ENCODE peak calls at places on chromosomes 4 and X, in eight cellular contexts. E, N, D, L, J, G, U and W are unnamed samples.

GRCh38 chr4:14345356-14345775 is 656.9 kb upstream of the CPEB2 start:
- DNase-seq in E (no peak), N (peak; percentile 59), D (no peak), L (no peak), J (no peak), G (no peak), U (no peak), W (no peak)

GRCh38 chrX:51144828-51145442 is 187.7 kb upstream of the NUDT10 start:
- DNase-seq in E (no peak), N (peak; percentile 14), D (peak; percentile 57), L (no peak), J (peak; percentile 86), G (peak; percentile 1), U (no peak), W (no peak)

GRCh38 chr4:167775374-167775773 is 317.0 kb upstream of the ANXA10 start:
- DNase-seq in E (no peak), N (peak; percentile 32), D (no peak), L (no peak), J (no peak), G (no peak), U (no peak), W (no peak)

GRCh38 chr4:123856689-123857545 is 460.3 kb downstream of the SPRY1 start:
- DNase-seq in E (peak; percentile 39), N (peak; percentile 54), D (no peak), L (peak; percentile 60), J (peak; percentile 86), G (no peak), U (no peak), W (no peak)

GRCh38 chr4:75605928-75606327 is 24.4 kb downstream of the CDKL2 start:
- DNase-seq in E (no peak), N (no peak), D (no peak), L (no peak), J (no peak), G (no peak), U (no peak), W (no peak)

GRCh38 chrX:12434493-12434892 is 296.2 kb downstream of the FRMPD4 start:
- DNase-seq in E (no peak), N (no peak), D (no peak), L (no peak), J (peak; percentile 7), G (no peak), U (no peak), W (no peak)

GRCh38 chrX:41133551-41133950 is 48.3 kb downstream of the USP9X start:
- DNase-seq in E (no peak), N (no peak), D (no peak), L (no peak), J (no peak), G (no peak), U (no peak), W (no peak)

GRCh38 chrX:33840176-33840575 is 291.9 kb downstream of the FAM47A start:
- DNase-seq in E (no peak), N (no peak), D (no peak), L (no peak), J (no peak), G (no peak), U (no peak), W (no peak)

GRCh38 chr4:145840162-145840768 is 98.4 kb downstream of the ZNF827 start:
- DNase-seq in E (no peak), N (peak; percentile 53), D (peak; percentile 71), L (no peak), J (peak; percentile 28), G (peak; percentile 32), U (no peak), W (no peak)

GRCh38 chr4:147707892-147708672 is 23.8 kb upstream of the ARHGAP10 start:
- DNase-seq in E (peak; percentile 33), N (peak; percentile 20), D (peak; percentile 48), L (peak; percentile 53), J (peak; percentile 55), G (no peak), U (no peak), W (no peak)

GRCh38 chrX:30618160-30618765 is 35.0 kb upstream of the GK start:
- DNase-seq in E (no peak), N (no peak), D (peak; percentile 12), L (no peak), J (peak; percentile 65), G (no peak), U (no peak), W (no peak)

GRCh38 chr4:119795986-119796578 is 167.5 kb upstream of the PDE5A start:
- DNase-seq in E (no peak), N (no peak), D (no peak), L (no peak), J (peak; percentile 24), G (no peak), U (no peak), W (no peak)
- H3K27ac ChIP-seq in E (no peak overlapping the region), N (no peak overlapping the region), D (no peak overlapping the region), L (no peak overlapping the region), J (no peak overlapping the region), G (no peak overlapping the region), U (no peak overlapping the region), W (no peak overlapping the region)

GRCh38 chr4:10075158-10075863 is 41.3 kb downstream of the WDR1 start:
- DNase-seq in E (no peak), N (no peak), D (no peak), L (peak; percentile 25), J (no peak), G (no peak), U (peak; percentile 54), W (no peak)
- H3K36me3 ChIP-seq in E (peaks cover 62% of the 10 kb centered on the region), N (peaks cover 57% of the 10 kb centered on the region), D (peaks cover 83% of the 10 kb centered on the region), L (no peaks in the 10 kb centered on the region), J (peaks cover 40% of the 10 kb centered on the region), G (peaks cover 56% of the 10 kb centered on the region), U (peaks cover 78% of the 10 kb centered on the region), W (peaks cover 71% of the 10 kb centered on the region)

DNA sequence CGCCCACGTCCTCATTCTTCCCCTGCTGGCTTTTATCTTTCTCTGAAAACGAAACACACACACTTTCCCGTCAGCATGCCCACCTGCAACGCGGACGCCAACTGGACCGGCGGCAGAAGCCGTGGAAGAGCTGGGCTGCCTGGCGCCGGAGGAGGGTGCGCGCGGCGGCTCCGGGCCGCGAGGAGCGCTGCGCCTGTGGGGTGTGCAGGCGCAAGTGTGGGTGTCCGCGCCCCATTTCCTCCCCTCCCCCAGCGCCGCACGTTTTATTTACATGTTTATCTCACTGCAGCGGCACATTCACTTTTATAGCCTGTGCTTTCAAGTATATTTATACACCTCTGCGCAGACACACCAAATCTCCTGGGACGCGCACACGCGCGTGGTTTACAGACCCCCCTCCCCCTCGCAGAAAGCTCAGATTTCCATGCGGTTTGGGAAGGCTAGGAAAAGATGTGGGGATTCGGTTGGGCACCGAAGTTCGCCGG is 1.5 kb downstream of the PITX2 start:
- DNase-seq in E (no peak), N (no peak), D (peak; percentile 32), L (no peak), J (peak; percentile 71), G (no peak), U (no peak), W (no peak)
- H3K27ac ChIP-seq in E (peak overlapping the region; percentile 28), N (no peak overlapping the region), D (peak overlapping the region; percentile 1), L (no peak overlapping the region), J (peak overlapping the region; percentile 90), G (no peak overlapping the region), U (no peak overlapping the region), W (no peak overlapping the region)

GRCh38 chrX:18937173-18937572 is 46.7 kb downstream of the PHKA2 start:
- DNase-seq in E (no peak), N (no peak), D (no peak), L (no peak), J (no peak), G (no peak), U (no peak), W (no peak)

GRCh38 chrX:18941896-18942295 is 42.0 kb downstream of the PHKA2 start:
- DNase-seq in E (no peak), N (no peak), D (no peak), L (no peak), J (no peak), G (no peak), U (no peak), W (no peak)

GRCh38 chrX:18935893-18936292 is 48.0 kb downstream of the PHKA2 start:
- DNase-seq in E (no peak), N (no peak), D (no peak), L (no peak), J (no peak), G (no peak), U (no peak), W (no peak)

GRCh38 chrX:18934708-18935107 is 49.2 kb downstream of the PHKA2 start:
- DNase-seq in E (no peak), N (no peak), D (no peak), L (no peak), J (no peak), G (no peak), U (no peak), W (no peak)

GRCh38 chrX:18938710-18939109 is 45.2 kb downstream of the PHKA2 start:
- DNase-seq in E (no peak), N (peak; percentile 12), D (no peak), L (no peak), J (no peak), G (no peak), U (no peak), W (no peak)
- H3K36me3 ChIP-seq in E (no peaks in the 10 kb centered on the region), N (no peaks in the 10 kb centered on the region), D (peaks cover 14% of the 10 kb centered on the region), L (no peaks in the 10 kb centered on the region), J (no peaks in the 10 kb centered on the region), G (no peaks in the 10 kb centered on the region), U (no peaks in the 10 kb centered on the region), W (no peaks in the 10 kb centered on the region)

GRCh38 chr4:6747690-6748068 is 31.7 kb downstream of the BLOC1S4 start:
- DNase-seq in E (no peak), N (no peak), D (no peak), L (no peak), J (no peak), G (no peak), U (no peak), W (no peak)
- H3K27ac ChIP-seq in E (peak overlapping the region; percentile 87), N (no peak overlapping the region), D (no peak overlapping the region), L (no peak overlapping the region), J (no peak overlapping the region), G (no peak overlapping the region), U (peak overlapping the region; percentile 51), W (no peak overlapping the region)

GRCh38 chr4:2732526-2732925 is 23.6 kb downstream of the TNIP2 start:
- DNase-seq in E (no peak), N (no peak), D (no peak), L (no peak), J (no peak), G (no peak), U (peak; percentile 46), W (no peak)

GRCh38 chr4:2731907-2732314 is 24.2 kb downstream of the TNIP2 start:
- DNase-seq in E (no peak), N (no peak), D (no peak), L (no peak), J (no peak), G (no peak), U (peak; percentile 48), W (no peak)

GRCh38 chr4:2728221-2728620 is 27.9 kb downstream of the TNIP2 start:
- DNase-seq in E (no peak), N (no peak), D (no peak), L (no peak), J (no peak), G (no peak), U (no peak), W (no peak)

GRCh38 chr4:2728806-2729532 is 27.2 kb downstream of the TNIP2 start:
- DNase-seq in E (no peak), N (no peak), D (no peak), L (no peak), J (no peak), G (no peak), U (no peak), W (no peak)

GRCh38 chr4:2729533-2729875 is 26.6 kb downstream of the TNIP2 start:
- DNase-seq in E (no peak), N (no peak), D (no peak), L (no peak), J (no peak), G (no peak), U (no peak), W (no peak)
- H3K36me3 ChIP-seq in E (peaks cover 22% of the 10 kb centered on the region), N (peaks cover 15% of the 10 kb centered on the region), D (peaks cover 25% of the 10 kb centered on the region), L (no peaks in the 10 kb centered on the region), J (peaks cover 2% of the 10 kb centered on the region), G (peaks cover 11% of the 10 kb centered on the region), U (peaks cover 50% of the 10 kb centered on the region), W (peaks cover 16% of the 10 kb centered on the region)

GRCh38 chrX:42710452-42710851 is 67.5 kb downstream of the PPP1R2C start:
- DNase-seq in E (no peak), N (no peak), D (no peak), L (no peak), J (no peak), G (no peak), U (no peak), W (no peak)
- H3K27ac ChIP-seq in E (no peak overlapping the region), N (no peak overlapping the region), D (no peak overlapping the region), L (no peak overlapping the region), J (no peak overlapping the region), G (no peak overlapping the region), U (no peak overlapping the region), W (no peak overlapping the region)